ENCODE peak calls at places on chromosomes 7 and 10, in five cellular contexts. G, I, S, L and F are unnamed samples.

GRCh38 chr10:103958996-103959395 is 7.9 kb upstream of the SLK start:
- DNase-seq in G (no peak), L (no peak), I (no peak), S (no peak), F (no peak)

GRCh38 chr10:45454262-45454661 is 80.2 kb downstream of the ALOX5 start:
- DNase-seq in I (no peak), S (no peak), L (no peak), G (no peak), F (no peak)

GRCh38 chr7:74092321-74092963 is 8.8 kb downstream of the LIMK1 start:
- DNase-seq in I (peak; percentile 16), S (no peak), L (no peak), G (no peak), F (peak; percentile 43)

GRCh38 chr10:1154531-1154930 is 98.3 kb downstream of the WDR37 start:
- DNase-seq in L (no peak), I (no peak), G (no peak), S (no peak), F (no peak)

GRCh38 chr10:29315814-29316213 is 26.9 kb downstream of the LYZL1 start:
- DNase-seq in G (no peak), I (no peak), S (no peak), L (no peak), F (no peak)

GRCh38 chr10:58631715-58632114 is 119.0 kb downstream of the BICC1 start:
- DNase-seq in G (peak; percentile 24), S (no peak), L (no peak), I (no peak), F (peak; percentile 49)

GRCh38 chr7:584122-584465 is 64.4 kb upstream of the PDGFA start:
- DNase-seq in L (no peak), I (no peak), S (no peak), G (no peak), F (no peak)

GRCh38 chr7:65960351-65961074 is 21.5 kb downstream of the GUSB start:
- DNase-seq in S (no peak), L (no peak), G (no peak), I (no peak), F (no peak)

GRCh38 chr7:54839538-54840213 is 80.7 kb upstream of the SEC61G start:
- DNase-seq in L (peak; percentile 20), I (no peak), S (no peak), G (peak; percentile 81), F (peak; percentile 77)

GRCh38 chr7:920351-921070 is 34.0 kb downstream of the ADAP1 start:
- DNase-seq in S (no peak), I (no peak), L (no peak), G (no peak), F (no peak)

GRCh38 chr7:79386688-79387422 is 66.6 kb downstream of the MAGI2 start:
- DNase-seq in G (peak; percentile 72), L (no peak), S (no peak), I (no peak), F (peak; percentile 3)

GRCh38 chr7:84183741-84184140 is 10.8 kb downstream of the SEMA3A start:
- DNase-seq in L (no peak), I (no peak), S (no peak), G (no peak), F (no peak)

GRCh38 chr7:4819450-4820404 is 42.1 kb downstream of the PAPOLB start:
- DNase-seq in L (no peak), I (no peak), S (no peak), G (no peak), F (no peak)

GRCh38 chr10:2993636-2994035 is 73.7 kb upstream of the PFKP start:
- DNase-seq in G (no peak), S (no peak), I (no peak), L (no peak), F (no peak)

GRCh38 chr7:32062150-32062549 is 8.1 kb downstream of the PDE1C start:
- DNase-seq in L (peak; percentile 16), I (peak; percentile 48), S (no peak), G (peak; percentile 78), F (peak; percentile 87)

GRCh38 chr10:6878067-6878412 is 298.0 kb upstream of the PRKCQ start:
- DNase-seq in G (peak; percentile 6), I (no peak), L (no peak), S (no peak), F (peak; percentile 55)

GRCh38 chr7:15620491-15621185 is 58.8 kb upstream of the AGMO start:
- DNase-seq in S (no peak), G (no peak), I (no peak), L (no peak), F (no peak)

GRCh38 chr10:112490543-112490942 is 43.5 kb downstream of the VTI1A start:
- DNase-seq in L (peak; percentile 97), I (no peak), S (no peak), G (no peak), F (no peak)

GRCh38 chr10:5589963-5590511 is 65.3 kb downstream of the CALML3 start:
- DNase-seq in L (no peak), S (no peak), I (peak; percentile 44), G (peak; percentile 57), F (no peak)

GRCh38 chr7:105188201-105188600 is 174.2 kb downstream of the KMT2E start:
- DNase-seq in I (no peak), L (no peak), G (no peak), S (no peak), F (no peak)
- TF ChIP-seq JUNB in I (no peak), L (no peak), G (no peak), S (no peak), F (no peak)

GRCh38 chr7:91945476-91945875 is 4.8 kb downstream of the AKAP9 start:
- DNase-seq in G (peak; percentile 74), I (no peak), S (no peak), L (peak; percentile 71), F (no peak)
- TF ChIP-seq CTCF in G (peak; percentile 10), I (no peak), S (no peak), L (peak; percentile 22), F (no peak)

GRCh38 chr10:128178319-128178937 is 52.2 kb upstream of the MKI67 start:
- DNase-seq in G (peak; percentile 68), S (no peak), L (peak; percentile 33), I (peak; percentile 9), F (peak; percentile 83)
- TF ChIP-seq JUNB in G (no peak), S (no peak), L (no peak), I (no peak), F (no peak)

GRCh38 chr10:84519235-84519634 is 190.8 kb downstream of the CCSER2 start:
- DNase-seq in G (no peak), I (no peak), L (no peak), S (no peak), F (peak; percentile 39)

GRCh38 chr10:84522612-84523462 is 194.4 kb downstream of the CCSER2 start:
- DNase-seq in S (no peak), G (no peak), L (no peak), I (no peak), F (peak; percentile 21)

GRCh38 chr10:84521015-84521414 is 192.6 kb downstream of the CCSER2 start:
- DNase-seq in S (no peak), I (no peak), L (no peak), G (no peak), F (peak; percentile 57)

GRCh38 chr10:84521468-84521867 is 193.1 kb downstream of the CCSER2 start:
- DNase-seq in G (no peak), I (no peak), L (no peak), S (no peak), F (no peak)

DNA sequence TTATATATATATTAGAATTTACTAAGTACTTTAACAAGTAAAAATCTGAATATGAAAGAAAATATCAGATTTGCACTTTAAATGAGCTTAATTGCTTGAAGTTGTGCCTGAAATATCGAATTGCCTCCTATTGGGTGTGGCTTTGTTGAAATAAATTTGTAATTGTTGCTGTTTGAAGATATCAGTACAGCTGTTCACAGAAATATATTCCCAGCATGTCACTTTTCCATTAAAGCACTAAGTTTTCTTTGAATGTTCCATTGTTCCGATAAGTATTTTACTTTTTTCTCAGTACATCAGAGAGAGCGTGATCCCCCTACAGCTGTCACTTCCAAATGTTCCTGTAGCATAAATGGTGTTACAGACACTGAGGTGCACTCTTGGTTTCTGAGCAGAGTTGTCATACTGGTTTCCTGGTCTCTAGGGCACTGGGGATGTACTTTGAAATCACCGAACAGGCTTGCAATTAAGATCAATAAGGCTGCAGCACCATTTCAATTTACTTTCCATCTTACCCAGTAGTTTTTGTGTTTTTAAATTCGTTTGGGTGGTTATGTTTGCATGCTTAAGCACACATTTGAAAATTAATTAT is 189.2 kb downstream of the CCSER2 start:
- DNase-seq in I (no peak), S (no peak), G (no peak), L (no peak), F (no peak)
- TF ChIP-seq CTCF in I (no peak), S (no peak), G (no peak), L (no peak), F (no peak)

DNA sequence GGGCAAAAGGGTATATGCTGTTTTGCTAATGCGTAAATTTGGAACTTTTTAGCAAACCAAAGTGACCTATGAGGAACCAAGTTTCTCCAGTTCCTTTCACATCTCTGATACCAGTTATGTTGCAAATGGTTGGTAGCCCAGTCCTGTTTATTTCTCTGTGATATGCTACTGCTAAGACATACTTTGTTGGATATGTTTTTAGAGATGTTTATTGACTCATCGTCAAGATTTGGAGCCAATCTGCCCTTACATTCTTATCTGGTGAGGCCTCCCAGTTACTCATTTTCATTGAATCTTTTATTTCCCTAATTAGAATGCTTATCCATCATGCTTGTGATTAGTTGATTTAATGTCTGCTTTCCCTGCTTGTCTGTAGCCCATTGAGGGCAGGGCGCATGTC is 58.9 kb downstream of the LRGUK start:
- DNase-seq in L (no peak), I (no peak), S (no peak), G (no peak), F (no peak)
- TF ChIP-seq JUNB in L (no peak), I (no peak), S (no peak), G (no peak), F (no peak)

GRCh38 chr10:31620236-31621151 is 301.5 kb downstream of the ZEB1 start:
- DNase-seq in L (no peak), S (no peak), G (peak; percentile 18), I (peak; percentile 42), F (peak; percentile 80)
- TF ChIP-seq CTCF in L (peak; percentile 3), S (no peak), G (peak; percentile 20), I (peak; percentile 58), F (peak; percentile 70)

GRCh38 chr10:19158870-19159269 is 110.3 kb downstream of the MALRD1 start:
- DNase-seq in I (no peak), S (no peak), G (no peak), L (no peak), F (no peak)

GRCh38 chr10:19154375-19154774 is 105.8 kb downstream of the MALRD1 start:
- DNase-seq in S (no peak), L (no peak), G (no peak), I (no peak), F (no peak)

DNA sequence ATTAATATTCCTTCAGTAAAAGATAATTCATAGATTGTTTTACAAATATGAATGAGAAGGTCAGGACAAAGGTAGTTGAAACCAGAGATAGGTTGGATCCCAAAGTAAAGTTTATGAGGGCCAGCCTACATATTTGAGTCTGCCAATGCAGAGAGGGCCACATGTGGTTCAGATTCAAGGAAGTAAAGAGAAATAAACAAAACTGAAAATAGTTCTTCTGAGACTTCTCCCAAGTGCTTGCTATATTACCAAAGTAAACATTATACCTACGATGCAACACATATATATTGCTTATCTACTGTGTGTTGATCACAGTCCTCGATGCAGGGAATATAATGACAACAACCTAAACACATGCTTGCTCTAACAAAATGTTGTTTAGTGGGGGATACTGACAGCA is 109.8 kb downstream of the MALRD1 start:
- DNase-seq in S (no peak), L (no peak), G (no peak), I (no peak), F (no peak)
- TF ChIP-seq JUNB in S (no peak), L (no peak), G (no peak), I (no peak), F (no peak)